ENCODE peak calls at places on chromosomes 6 and 20, in seven cellular contexts. D is tibial nerve; L is heart right ventricle; S is HAP-1; P is stimulated activated CD4-positive, alpha-beta T cell treated with anti-CD3 and anti-CD28 coated beads, Interleukin-1b, Interleukin-23, amount 100 ng/mL, for 1 hour; I is activated CD4-positive, alpha-beta T cell treated with anti-CD3 and anti-CD28 coated beads, Interleukin-2, amount 10 ng/mL, durations not matched to agents 7 days and 5 days; M is sciatic nerve. Y is an unnamed sample.

GRCh38 chr6:34940030-34940434 is 51.0 kb downstream of the ANKS1A start:
- DNase-seq in I (no peak), M (no peak), L (no peak), S (no peak), D (no peak), P (no peak), Y (no peak)

GRCh38 chr6:160733045-160733646 is 31.1 kb downstream of the PLG start:
- DNase-seq in S (peak; percentile 62), D (no peak), P (no peak), I (peak; percentile 49), M (peak; percentile 60), L (peak; percentile 31), Y (peak; percentile 2)

GRCh38 chr6:132333639-132334516 is 67.4 kb downstream of the MOXD1 start:
- DNase-seq in S (no peak), I (no peak), M (no peak), P (no peak), D (no peak), L (peak; percentile 48), Y (no peak)

GRCh38 chr20:58713801-58714339 is 21.3 kb downstream of the NPEPL1 start:
- DNase-seq in M (peak; percentile 49), S (peak; percentile 5), P (no peak), D (no peak), L (no peak), I (peak; percentile 5), Y (no peak)

GRCh38 chr6:45613678-45614077 is 235.9 kb upstream of the SUPT3H start:
- DNase-seq in S (no peak), D (peak; percentile 27), I (no peak), P (no peak), L (peak; percentile 38), M (peak; percentile 66), Y (no peak)

GRCh38 chr6:39417440-39417839 is 94.9 kb upstream of the KCNK16 start:
- DNase-seq in D (no peak), S (no peak), M (no peak), P (no peak), I (no peak), L (no peak), Y (no peak)

GRCh38 chr6:142570221-142570671 is 268.4 kb downstream of the ADGRG6 start:
- DNase-seq in P (no peak), M (no peak), I (no peak), S (no peak), L (no peak), D (no peak), Y (no peak)

GRCh38 chr6:148438593-148438992 is 96.0 kb downstream of the SASH1 start:
- DNase-seq in P (no peak), S (no peak), D (no peak), L (no peak), M (no peak), I (no peak), Y (no peak)

GRCh38 chr20:63963348-63963741 is 6.4 kb downstream of the ZNF512B start:
- DNase-seq in S (no peak), I (no peak), L (no peak), P (no peak), M (no peak), D (no peak), Y (no peak)

GRCh38 chr20:2470051-2470431 is 548 bp downstream of the SNRPB start:
- DNase-seq in S (peak; percentile 67), M (no peak), L (peak; percentile 40), P (peak; percentile 7), I (peak; percentile 73), D (no peak), Y (peak; percentile 42)

GRCh38 chr6:22906091-22906549 is 336.8 kb downstream of the HDGFL1 start:
- DNase-seq in S (peak; percentile 66), M (no peak), P (no peak), D (no peak), I (no peak), L (no peak), Y (no peak)

GRCh38 chr6:21325201-21325856 is 268.2 kb upstream of the SOX4 start:
- DNase-seq in D (no peak), P (no peak), I (no peak), L (no peak), S (no peak), M (no peak), Y (no peak)

GRCh38 chr6:139323511-139324445 is 32.0 kb upstream of the TXLNB start:
- DNase-seq in L (peak; percentile 87), M (peak; percentile 88), D (peak; percentile 51), S (peak; percentile 79), I (peak; percentile 83), P (peak; percentile 42), Y (peak; percentile 65)

GRCh38 chr6:143064996-143065683 is 4.5 kb downstream of the AIG1 start:
- DNase-seq in P (no peak), L (no peak), I (no peak), S (no peak), D (no peak), M (no peak), Y (no peak)

GRCh38 chr6:41723178-41723935 is 12.1 kb downstream of the TFEB start:
- DNase-seq in I (no peak), S (peak; percentile 23), P (no peak), D (peak; percentile 53), M (peak; percentile 86), L (peak; percentile 83), Y (no peak)

GRCh38 chr20:49558826-49559225 is 9.1 kb downstream of the PTGIS start:
- DNase-seq in D (no peak), L (no peak), S (no peak), M (no peak), P (no peak), I (no peak), Y (no peak)

GRCh38 chr6:89834884-89835792 is 5.5 kb downstream of the CASP8AP2 start:
- DNase-seq in L (no peak), D (no peak), P (no peak), I (peak; percentile 48), M (no peak), S (no peak), Y (no peak)

GRCh38 chr6:100657678-100658330 is 193.1 kb upstream of the SIM1 start:
- DNase-seq in L (no peak), P (no peak), I (no peak), S (no peak), M (no peak), D (no peak), Y (no peak)

GRCh38 chr20:8431538-8432434 is 299.7 kb downstream of the PLCB1 start:
- DNase-seq in I (no peak), P (no peak), S (no peak), L (peak; percentile 80), D (peak; percentile 21), M (peak; percentile 73), Y (no peak)

GRCh38 chr20:60976139-60976538 is 275.9 kb upstream of the CDH4 start:
- DNase-seq in M (no peak), I (no peak), D (no peak), S (no peak), P (no peak), L (no peak), Y (no peak)

GRCh38 chr6:113739066-113739655 is 118.0 kb upstream of the MARCKS start:
- DNase-seq in M (no peak), L (no peak), I (no peak), P (no peak), D (no peak), S (no peak), Y (no peak)

GRCh38 chr6:130583268-130583667 is 217.5 kb downstream of the TMEM200A start:
- DNase-seq in L (no peak), P (no peak), M (no peak), D (no peak), S (no peak), I (no peak), Y (no peak)

GRCh38 chr6:32962427-32962826 is 6.0 kb upstream of the BRD2 start:
- DNase-seq in S (no peak), M (no peak), D (no peak), P (no peak), I (no peak), L (no peak), Y (no peak)

GRCh38 chr6:1766663-1767062 is 156.9 kb downstream of the FOXC1 start:
- DNase-seq in L (peak; percentile 67), D (no peak), I (no peak), P (no peak), S (peak; percentile 35), M (peak; percentile 82), Y (no peak)

GRCh38 chr20:24823176-24823575 is 125.9 kb upstream of the CST7 start:
- DNase-seq in M (peak; percentile 34), I (no peak), S (no peak), L (no peak), D (no peak), P (no peak), Y (no peak)

GRCh38 chr20:32638848-32639247 is 34.9 kb downstream of the C20orf203 start:
- DNase-seq in I (no peak), S (no peak), P (no peak), D (no peak), M (no peak), L (peak; percentile 25), Y (no peak)

GRCh38 chr20:64064145-64064698 is 1.2 kb downstream of the TCEA2 start:
- DNase-seq in S (no peak), P (no peak), I (no peak), D (no peak), M (no peak), L (no peak), Y (no peak)

GRCh38 chr6:117483645-117484016 is 1.2 kb downstream of the DCBLD1 start:
- DNase-seq in M (no peak), I (peak; percentile 32), S (peak; percentile 39), P (no peak), L (no peak), D (no peak), Y (no peak)

GRCh38 chr20:36856691-36857635 is 19.0 kb upstream of the TLDC2 start:
- DNase-seq in M (no peak), I (peak; percentile 71), P (no peak), L (peak; percentile 80), D (no peak), S (no peak), Y (no peak)

GRCh38 chr6:142816024-142816423 is 129.0 kb downstream of the HIVEP2 start:
- DNase-seq in S (no peak), D (no peak), P (no peak), I (no peak), M (no peak), L (no peak), Y (no peak)